ENCODE peak calls at places on chromosomes 3 and 15, in eight cellular contexts. R, W, L, I, F, M, X and T are unnamed samples.

GRCh38 chr15:45117327-45118130 is 3.4 kb downstream of the DUOXA2 start:
- DNase-seq in M (no peak), X (no peak), R (no peak), L (no peak), W (no peak), I (no peak), F (no peak), T (no peak)

GRCh38 chr3:58492385-58492970 is 582 bp downstream of the KCTD6 start:
- DNase-seq in R (peak; percentile 11), F (no peak), M (no peak), W (no peak), X (no peak), L (peak; percentile 12), I (peak; percentile 35), T (no peak)

GRCh38 chr3:46701211-46701939 is at the start of gene TMIE:
- DNase-seq in F (no peak), W (no peak), R (peak; percentile 21), L (no peak), M (no peak), X (no peak), I (no peak), T (no peak)

GRCh38 chr15:28020644-28021043 is 78.5 kb downstream of the OCA2 start:
- DNase-seq in X (no peak), I (no peak), F (no peak), R (no peak), L (no peak), M (no peak), W (no peak), T (no peak)

GRCh38 chr3:58900372-58900771 is 149.5 kb downstream of the CFAP20DC start:
- DNase-seq in R (no peak), I (no peak), M (no peak), L (no peak), F (no peak), X (no peak), W (no peak), T (no peak)

GRCh38 chr3:155739154-155739553 is 5.7 kb downstream of the PLCH1 start:
- DNase-seq in M (peak; percentile 33), I (no peak), R (no peak), W (no peak), F (peak; percentile 49), L (no peak), X (no peak), T (no peak)

GRCh38 chr15:87863152-87863551 is 393.4 kb downstream of the NTRK3 start:
- DNase-seq in L (no peak), X (no peak), M (peak; percentile 19), W (no peak), F (no peak), R (no peak), I (no peak), T (no peak)

GRCh38 chr3:126737527-126737926 is 33.5 kb downstream of the CHCHD6 start:
- DNase-seq in F (no peak), X (no peak), I (no peak), M (no peak), R (no peak), L (no peak), W (no peak), T (no peak)

GRCh38 chr3:4508048-4508981 is 15.2 kb downstream of the ITPR1 start:
- DNase-seq in M (no peak), W (no peak), I (no peak), L (no peak), F (no peak), R (no peak), X (no peak), T (no peak)

GRCh38 chr15:90481023-90481422 is 48.7 kb upstream of the CRTC3 start:
- DNase-seq in X (no peak), I (peak; percentile 32), W (no peak), R (no peak), F (no peak), L (no peak), M (no peak), T (no peak)

GRCh38 chr3:150871192-150871591 is 34.0 kb downstream of the MINDY4B start:
- DNase-seq in L (no peak), I (no peak), X (no peak), M (no peak), F (no peak), W (no peak), R (no peak), T (no peak)

GRCh38 chr3:48077835-48078234 is 61.6 kb upstream of the MAP4 start:
- DNase-seq in I (no peak), F (no peak), L (no peak), X (no peak), M (peak; percentile 78), R (no peak), W (no peak), T (no peak)

GRCh38 chr15:81235781-81236507 is 39.3 kb downstream of the IL16 start:
- DNase-seq in L (no peak), M (peak; percentile 53), X (no peak), W (no peak), F (no peak), R (peak; percentile 60), I (no peak), T (peak; percentile 59)

GRCh38 chr3:194184265-194184751 is 48.4 kb downstream of the HES1 start:
- DNase-seq in R (no peak), X (no peak), W (no peak), I (no peak), M (no peak), L (no peak), F (no peak), T (no peak)

GRCh38 chr15:35444557-35445204 is 101.3 kb downstream of the DPH6 start:
- DNase-seq in W (no peak), X (no peak), I (no peak), F (peak; percentile 62), R (peak; percentile 3), M (peak; percentile 70), L (peak; percentile 7), T (no peak)

GRCh38 chr15:89395461-89395875 is 60.8 kb upstream of the POLG start:
- DNase-seq in M (no peak), I (no peak), L (no peak), X (no peak), F (no peak), R (peak; percentile 79), W (no peak), T (no peak)

GRCh38 chr15:75751116-75751875 is 38.6 kb upstream of the CSPG4 start:
- DNase-seq in F (no peak), X (no peak), L (no peak), M (no peak), I (no peak), R (no peak), W (no peak), T (no peak)

GRCh38 chr3:46710671-46711295 is 6.9 kb downstream of the PRSS50 start:
- DNase-seq in F (no peak), R (no peak), I (no peak), W (no peak), L (no peak), X (no peak), M (no peak), T (no peak)

GRCh38 chr3:52036222-52036694 is 20.1 kb downstream of the DUSP7 start:
- DNase-seq in M (no peak), L (no peak), W (no peak), I (no peak), F (no peak), X (no peak), R (no peak), T (no peak)

DNA sequence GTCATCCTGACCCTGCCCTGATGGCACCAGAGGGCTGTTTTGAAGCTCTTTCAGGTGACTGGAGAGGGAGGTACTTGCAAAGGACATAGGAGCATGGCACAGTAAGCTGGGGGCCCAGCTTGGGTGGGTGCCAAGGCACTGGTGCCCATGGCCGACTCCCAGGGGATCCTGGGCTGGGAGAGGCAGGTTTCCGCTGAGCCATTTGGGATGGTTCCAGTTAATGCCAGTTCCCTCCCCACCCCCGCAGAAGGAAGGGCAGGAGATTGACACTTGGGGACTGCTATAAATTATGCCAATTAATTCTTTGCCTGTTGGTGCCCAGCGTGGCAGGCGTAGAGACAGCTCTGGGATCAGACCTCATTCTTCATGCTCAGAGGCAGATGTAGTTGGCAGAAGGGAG is 26.1 kb downstream of the CD276 start:
- DNase-seq in I (no peak), L (no peak), F (no peak), W (no peak), R (no peak), M (no peak), X (no peak), T (no peak)
- TF ChIP-seq CTCF in I (no peak), L (no peak), F (no peak), W (no peak), R (no peak), M (no peak), X (no peak), T (no peak)

DNA sequence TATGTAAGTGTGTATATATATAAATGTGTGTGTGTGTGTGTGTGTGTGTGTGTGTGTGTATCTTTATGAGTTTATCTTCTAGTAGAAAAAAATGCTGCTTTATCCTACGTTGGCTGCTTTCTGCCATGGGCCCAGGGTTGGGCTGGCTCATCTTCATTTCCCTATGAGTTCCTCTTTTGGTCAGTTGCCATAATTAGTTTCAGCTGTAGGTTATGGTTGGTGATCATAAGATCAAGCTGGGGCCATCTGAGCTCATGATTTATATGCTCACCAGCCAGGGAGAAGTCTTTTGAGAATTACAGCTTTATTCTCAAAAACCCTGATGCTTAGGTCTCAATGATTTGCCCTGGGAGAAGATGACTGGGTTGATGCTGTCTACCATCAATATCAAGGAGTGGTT is 775.8 kb upstream of the ARPP21 start:
- DNase-seq in I (no peak), L (no peak), W (no peak), R (no peak), M (no peak), F (no peak), X (no peak), T (no peak)
- H3K4me3 ChIP-seq in I (no peak overlapping the region), L (no peak overlapping the region), W (no peak overlapping the region), R (no peak overlapping the region), M (no peak overlapping the region), F (no peak overlapping the region), X (no peak overlapping the region), T (no peak overlapping the region)

GRCh38 chr15:50681467-50681866 is 5.1 kb downstream of the TRPM7 start:
- DNase-seq in M (no peak), I (no peak), W (no peak), L (no peak), F (no peak), R (no peak), X (no peak), T (no peak)

GRCh38 chr15:50686468-50687301 is at the start of gene TRPM7:
- DNase-seq in I (peak; percentile 83), L (peak; percentile 87), R (peak; percentile 89), F (peak; percentile 93), M (peak; percentile 89), X (peak; percentile 89), W (peak; percentile 62), T (peak; percentile 49)

GRCh38 chr15:50685976-50686467 is 575 bp downstream of the TRPM7 start:
- DNase-seq in F (peak; percentile 66), L (peak; percentile 55), R (peak; percentile 72), W (no peak), I (peak; percentile 60), X (peak; percentile 57), M (peak; percentile 56), T (no peak)

GRCh38 chr15:50687302-50687902 is 805 bp upstream of the TRPM7 start:
- DNase-seq in L (no peak), X (no peak), I (no peak), W (no peak), R (no peak), M (no peak), F (no peak), T (no peak)

GRCh38 chr15:50685191-50685975 is 1.2 kb downstream of the TRPM7 start:
- DNase-seq in W (no peak), I (no peak), L (no peak), X (no peak), M (peak; percentile 14), R (no peak), F (no peak), T (no peak)
- TF ChIP-seq CTCF in W (no peak), I (no peak), L (no peak), X (no peak), M (no peak), R (no peak), F (no peak), T (peak; percentile 22)

GRCh38 chr15:41894791-41895463 is 1.1 kb upstream of the SPTBN5 start:
- DNase-seq in L (peak; percentile 60), I (peak; percentile 86), F (peak; percentile 76), M (peak; percentile 82), R (peak; percentile 93), X (peak; percentile 82), W (peak; percentile 11), T (no peak)
- H3K4me3 ChIP-seq in L (no peak overlapping the region), I (no peak overlapping the region), F (no peak overlapping the region), M (peak overlapping the region; percentile 12), R (peak overlapping the region; percentile 32), X (peak overlapping the region; percentile 44), W (peak overlapping the region; percentile 22), T (no peak overlapping the region)